ENCODE peak calls at places on chromosome 7, in four cellular contexts. One of them, this sample, is unnamed.

GRCh38 chr7:505171-505570 is 14.5 kb downstream of the PDGFA start:
- DNase-seq in heart right ventricle: peak; percentile 6
- DNase-seq in pancreas: peak; percentile 59
- DNase-seq in cardiac muscle cell: no peak
- DNase-seq in this sample: no peak

GRCh38 chr7:83819911-83820310 is 171.0 kb upstream of the SEMA3E start:
- DNase-seq in cardiac muscle cell: no peak
- DNase-seq in heart right ventricle: no peak
- DNase-seq in pancreas: no peak
- DNase-seq in this sample: no peak

GRCh38 chr7:68485253-68485914 is 1112.9 kb upstream of the AUTS2 start:
- DNase-seq in pancreas: no peak
- DNase-seq in heart right ventricle: no peak
- DNase-seq in cardiac muscle cell: no peak
- DNase-seq in this sample: no peak

GRCh38 chr7:22985436-22985835 is 28.5 kb downstream of the HYCC1 start:
- DNase-seq in heart right ventricle: no peak
- DNase-seq in pancreas: no peak
- DNase-seq in cardiac muscle cell: no peak
- DNase-seq in this sample: no peak

GRCh38 chr7:42471573-42472174 is 234.7 kb upstream of the GLI3 start:
- DNase-seq in pancreas: no peak
- DNase-seq in heart right ventricle: no peak
- DNase-seq in cardiac muscle cell: no peak
- DNase-seq in this sample: no peak

GRCh38 chr7:21568762-21569161 is 25.9 kb downstream of the DNAH11 start:
- DNase-seq in pancreas: no peak
- DNase-seq in heart right ventricle: no peak
- DNase-seq in cardiac muscle cell: peak; percentile 22
- DNase-seq in this sample: no peak

GRCh38 chr7:5396999-5397656 is 26.5 kb downstream of the TNRC18 start:
- DNase-seq in heart right ventricle: peak; percentile 81
- DNase-seq in pancreas: peak; percentile 60
- DNase-seq in cardiac muscle cell: no peak
- DNase-seq in this sample: no peak

GRCh38 chr7:105387621-105388372 is 924 bp downstream of the SRPK2 start:
- DNase-seq in pancreas: peak; percentile 69
- DNase-seq in heart right ventricle: peak; percentile 63
- DNase-seq in cardiac muscle cell: peak; percentile 77
- DNase-seq in this sample: peak; percentile 40

GRCh38 chr7:116952640-116953371 is 495 bp upstream of the ST7 start:
- DNase-seq in pancreas: peak; percentile 64
- DNase-seq in cardiac muscle cell: peak; percentile 58
- DNase-seq in heart right ventricle: peak; percentile 54
- DNase-seq in this sample: peak; percentile 67

GRCh38 chr7:96823274-96823673 is 113.6 kb upstream of the SEM1 start:
- DNase-seq in cardiac muscle cell: no peak
- DNase-seq in pancreas: no peak
- DNase-seq in heart right ventricle: no peak
- DNase-seq in this sample: peak; percentile 22

GRCh38 chr7:44189993-44190872 is 994 bp upstream of the GCK start:
- DNase-seq in heart right ventricle: no peak
- DNase-seq in pancreas: no peak
- DNase-seq in cardiac muscle cell: no peak
- DNase-seq in this sample: no peak

GRCh38 chr7:78601728-78602127 is 803.2 kb downstream of the PHTF2 start:
- DNase-seq in pancreas: no peak
- DNase-seq in heart right ventricle: no peak
- DNase-seq in cardiac muscle cell: no peak
- DNase-seq in this sample: no peak

GRCh38 chr7:16556359-16556758 is 29.7 kb downstream of the LRRC72 start:
- DNase-seq in pancreas: no peak
- DNase-seq in heart right ventricle: no peak
- DNase-seq in cardiac muscle cell: no peak
- DNase-seq in this sample: no peak

GRCh38 chr7:68279827-68280400 is 1283.3 kb downstream of the TYW1 start:
- DNase-seq in cardiac muscle cell: no peak
- DNase-seq in pancreas: no peak
- DNase-seq in heart right ventricle: no peak
- DNase-seq in this sample: no peak

GRCh38 chr7:42143605-42144252 is 93.3 kb downstream of the GLI3 start:
- DNase-seq in heart right ventricle: no peak
- DNase-seq in pancreas: no peak
- DNase-seq in cardiac muscle cell: no peak
- DNase-seq in this sample: peak; percentile 15

GRCh38 chr7:30201921-30202320 is 67.1 kb downstream of the MTURN start:
- DNase-seq in pancreas: no peak
- DNase-seq in cardiac muscle cell: no peak
- DNase-seq in heart right ventricle: no peak
- DNase-seq in this sample: no peak

GRCh38 chr7:134844200-134844599 is 64.8 kb downstream of the CALD1 start:
- DNase-seq in pancreas: no peak
- DNase-seq in cardiac muscle cell: no peak
- DNase-seq in heart right ventricle: no peak
- DNase-seq in this sample: no peak

GRCh38 chr7:51314726-51315125 is 1.9 kb downstream of the COBL start:
- DNase-seq in pancreas: no peak
- DNase-seq in heart right ventricle: no peak
- DNase-seq in cardiac muscle cell: no peak
- DNase-seq in this sample: no peak

GRCh38 chr7:116236020-116236630 is 25.8 kb downstream of the TES start:
- DNase-seq in cardiac muscle cell: peak; percentile 62
- DNase-seq in pancreas: no peak
- DNase-seq in heart right ventricle: no peak
- DNase-seq in this sample: peak; percentile 47

GRCh38 chr7:128904381-128905197 is 5.9 kb downstream of the KCP start:
- DNase-seq in pancreas: no peak
- DNase-seq in heart right ventricle: no peak
- DNase-seq in cardiac muscle cell: peak; percentile 73
- DNase-seq in this sample: peak; percentile 40

GRCh38 chr7:157793973-157794763 is 457.4 kb downstream of the DNAJB6 start:
- DNase-seq in pancreas: no peak
- DNase-seq in heart right ventricle: no peak
- DNase-seq in cardiac muscle cell: no peak
- DNase-seq in this sample: no peak

GRCh38 chr7:70646551-70647248 is 485.2 kb upstream of the GALNT17 start:
- DNase-seq in pancreas: no peak
- DNase-seq in heart right ventricle: no peak
- DNase-seq in cardiac muscle cell: no peak
- DNase-seq in this sample: no peak

GRCh38 chr7:6530626-6531491 is 20.4 kb downstream of the GRID2IP start:
- DNase-seq in pancreas: no peak
- DNase-seq in heart right ventricle: no peak
- DNase-seq in cardiac muscle cell: peak; percentile 48
- DNase-seq in this sample: no peak

GRCh38 chr7:155454183-155455112 is 3.5 kb upstream of the EN2 start:
- DNase-seq in cardiac muscle cell: no peak
- DNase-seq in heart right ventricle: no peak
- DNase-seq in pancreas: no peak
- DNase-seq in this sample: no peak

GRCh38 chr7:152336754-152337368 is 98.9 kb downstream of the KMT2C start:
- DNase-seq in heart right ventricle: no peak
- DNase-seq in cardiac muscle cell: peak; percentile 9
- DNase-seq in pancreas: no peak
- DNase-seq in this sample: peak; percentile 52

GRCh38 chr7:24227603-24228359 is 56.2 kb upstream of the NPY start:
- DNase-seq in cardiac muscle cell: no peak
- DNase-seq in heart right ventricle: no peak
- DNase-seq in pancreas: no peak
- DNase-seq in this sample: no peak

GRCh38 chr7:81233208-81233940 is 314.5 kb upstream of the SEMA3C start:
- DNase-seq in pancreas: no peak
- DNase-seq in cardiac muscle cell: no peak
- DNase-seq in heart right ventricle: peak; percentile 11
- DNase-seq in this sample: no peak

GRCh38 chr7:116561697-116562483 is 37.1 kb downstream of the CAV1 start:
- DNase-seq in cardiac muscle cell: no peak
- DNase-seq in pancreas: no peak
- DNase-seq in heart right ventricle: no peak
- DNase-seq in this sample: no peak

GRCh38 chr7:43756368-43757072 is 2.0 kb upstream of the BLVRA start:
- DNase-seq in heart right ventricle: no peak
- DNase-seq in cardiac muscle cell: no peak
- DNase-seq in pancreas: no peak
- DNase-seq in this sample: peak; percentile 60

GRCh38 chr7:99389772-99390171 is 15.2 kb downstream of the ARPC1B start:
- DNase-seq in heart right ventricle: no peak
- DNase-seq in pancreas: no peak
- DNase-seq in cardiac muscle cell: no peak
- DNase-seq in this sample: no peak

GRCh38 chr7:113392841-113393540 is 274.6 kb upstream of the SMIM30 start:
- DNase-seq in pancreas: no peak
- DNase-seq in heart right ventricle: no peak
- DNase-seq in cardiac muscle cell: no peak
- DNase-seq in this sample: no peak

GRCh38 chr7:136869006-136869961 is 832 bp downstream of the CHRM2 start:
- DNase-seq in pancreas: no peak
- DNase-seq in cardiac muscle cell: peak; percentile 49
- DNase-seq in heart right ventricle: peak; percentile 21
- DNase-seq in this sample: no peak

GRCh38 chr7:136868496-136869005 is at the start of gene CHRM2:
- DNase-seq in pancreas: no peak
- DNase-seq in cardiac muscle cell: peak; percentile 56
- DNase-seq in heart right ventricle: peak; percentile 30
- DNase-seq in this sample: no peak

GRCh38 chr7:136865777-136866176 is 2.7 kb upstream of the CHRM2 start:
- DNase-seq in cardiac muscle cell: no peak
- DNase-seq in heart right ventricle: no peak
- DNase-seq in pancreas: no peak
- DNase-seq in this sample: no peak

GRCh38 chr7:136869991-136870798 is 1.7 kb downstream of the CHRM2 start:
- DNase-seq in heart right ventricle: peak; percentile 29
- DNase-seq in pancreas: no peak
- DNase-seq in cardiac muscle cell: peak; percentile 42
- DNase-seq in this sample: no peak

GRCh38 chr7:136865236-136865635 is 3.2 kb upstream of the CHRM2 start:
- DNase-seq in pancreas: no peak
- DNase-seq in heart right ventricle: no peak
- DNase-seq in cardiac muscle cell: no peak
- DNase-seq in this sample: no peak
- H3K27me3 ChIP-seq in pancreas: peaks cover 9% of the 10 kb centered on the region
- H3K27me3 ChIP-seq in heart right ventricle: peaks cover 24% of the 10 kb centered on the region
- H3K27me3 ChIP-seq in cardiac muscle cell: peaks cover 6% of the 10 kb centered on the region
- H3K27me3 ChIP-seq in this sample: peaks cover 20% of the 10 kb centered on the region

DNA sequence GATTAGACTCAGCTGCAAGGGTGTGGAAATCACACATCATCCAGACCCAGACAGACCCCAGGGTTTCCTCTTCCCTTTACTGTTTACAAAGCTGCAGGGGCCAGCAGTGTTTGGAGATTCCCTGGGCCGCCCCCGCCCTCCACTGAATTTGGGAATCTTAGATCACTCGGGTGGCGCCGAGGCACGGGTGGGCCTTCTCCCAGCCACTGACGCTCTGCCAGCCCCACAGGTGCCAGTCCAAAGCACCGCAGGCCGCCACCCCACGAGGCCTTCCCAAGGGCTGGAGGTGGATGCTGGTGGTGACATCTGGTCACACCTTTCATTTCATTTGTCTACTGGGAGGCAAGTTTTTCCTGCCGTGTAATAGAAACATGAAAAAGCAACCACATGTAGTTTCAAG is 439.4 kb upstream of the FOXK1 start:
- DNase-seq in cardiac muscle cell: no peak
- DNase-seq in pancreas: no peak
- DNase-seq in heart right ventricle: no peak
- DNase-seq in this sample: no peak
- H3K4me3 ChIP-seq in cardiac muscle cell: no peak overlapping the region
- H3K4me3 ChIP-seq in pancreas: no peak overlapping the region
- H3K4me3 ChIP-seq in heart right ventricle: no peak overlapping the region
- H3K4me3 ChIP-seq in this sample: no peak overlapping the region

DNA sequence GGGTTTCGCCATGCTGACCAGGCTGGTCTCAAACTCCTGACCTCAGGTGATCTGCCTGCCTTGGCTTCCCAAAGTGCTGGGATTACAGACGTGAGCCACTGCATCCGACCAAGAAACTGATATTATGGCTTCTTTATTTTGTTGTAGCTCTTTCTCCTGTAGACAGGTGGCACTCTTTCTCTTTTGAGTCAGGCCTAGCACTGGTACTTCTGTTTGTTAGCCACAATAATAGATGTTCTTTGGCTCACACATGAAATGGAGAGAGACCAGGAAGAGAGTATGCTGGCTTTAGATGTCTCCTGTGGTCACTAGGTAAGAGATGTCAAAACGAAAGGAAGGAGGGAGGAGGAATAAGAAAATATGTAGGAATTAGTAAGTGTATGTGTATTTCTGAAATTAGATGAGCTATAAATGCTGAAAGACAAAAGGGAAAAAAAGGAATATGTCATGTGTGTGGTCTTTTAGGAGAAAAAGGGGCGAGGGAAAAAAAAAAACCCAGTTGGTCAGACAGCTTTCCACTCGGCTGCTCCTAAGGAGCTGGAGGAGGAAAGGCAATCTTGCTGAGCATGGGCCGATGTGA is 78.7 kb downstream of the CLEC2L start:
- DNase-seq in cardiac muscle cell: peak; percentile 56
- DNase-seq in heart right ventricle: no peak
- DNase-seq in pancreas: no peak
- DNase-seq in this sample: peak; percentile 24
- TF ChIP-seq CTCF in cardiac muscle cell: peak; percentile 49
- TF ChIP-seq CTCF in heart right ventricle: peak; percentile 54
- TF ChIP-seq CTCF in pancreas: peak; percentile 22
- TF ChIP-seq CTCF in this sample: peak; percentile 67

GRCh38 chr7:131139462-131139861 is 188.2 kb upstream of the MKLN1 start:
- DNase-seq in cardiac muscle cell: no peak
- DNase-seq in pancreas: no peak
- DNase-seq in heart right ventricle: no peak
- DNase-seq in this sample: no peak
- H3K27me3 ChIP-seq in cardiac muscle cell: no peaks in the 10 kb centered on the region
- H3K27me3 ChIP-seq in pancreas: no peaks in the 10 kb centered on the region
- H3K27me3 ChIP-seq in heart right ventricle: no peaks in the 10 kb centered on the region
- H3K27me3 ChIP-seq in this sample: no peaks in the 10 kb centered on the region

GRCh38 chr7:36291387-36292316 is 98.0 kb upstream of the ANLN start:
- DNase-seq in cardiac muscle cell: peak; percentile 90
- DNase-seq in heart right ventricle: peak; percentile 87
- DNase-seq in pancreas: peak; percentile 88
- DNase-seq in this sample: peak; percentile 75
- H3K4me3 ChIP-seq in cardiac muscle cell: no peak overlapping the region
- H3K4me3 ChIP-seq in heart right ventricle: peak overlapping the region; percentile 49
- H3K4me3 ChIP-seq in pancreas: peak overlapping the region; percentile 30
- H3K4me3 ChIP-seq in this sample: peak overlapping the region; percentile 52